ENCODE peak calls at places on chromosomes 7 and 10, in four cellular contexts. One of them, this sample, is unnamed.

GRCh38 chr7:150972094-150972493 is 6.0 kb downstream of the KCNH2 start:
- DNase-seq in H9: no peak
- DNase-seq in mesendoderm: no peak
- DNase-seq in H1: no peak
- DNase-seq in this sample: peak; percentile 44

GRCh38 chr7:134854816-134855215 is 75.4 kb downstream of the CALD1 start:
- DNase-seq in H9: no peak
- DNase-seq in mesendoderm: peak; percentile 46
- DNase-seq in H1: no peak
- DNase-seq in this sample: peak; percentile 56

GRCh38 chr7:65269150-65269856 is 104.4 kb upstream of the ZNF92 start:
- DNase-seq in H9: peak; percentile 96
- DNase-seq in mesendoderm: peak; percentile 99
- DNase-seq in H1: peak; percentile 88
- DNase-seq in this sample: peak; percentile 58

GRCh38 chr10:3887885-3888476 is 103.0 kb upstream of the KLF6 start:
- DNase-seq in H9: peak; percentile 64
- DNase-seq in mesendoderm: peak; percentile 98
- DNase-seq in H1: peak; percentile 65
- DNase-seq in this sample: peak; percentile 97

GRCh38 chr10:98195132-98195531 is 60.7 kb downstream of the R3HCC1L start:
- DNase-seq in H9: no peak
- DNase-seq in mesendoderm: no peak
- DNase-seq in H1: no peak
- DNase-seq in this sample: no peak

GRCh38 chr10:119461380-119461779 is 81.1 kb downstream of the RGS10 start:
- DNase-seq in H9: no peak
- DNase-seq in mesendoderm: no peak
- DNase-seq in H1: no peak
- DNase-seq in this sample: no peak

GRCh38 chr7:138257459-138258193 is 181.4 kb downstream of the AKR1D1 start:
- DNase-seq in H9: no peak
- DNase-seq in mesendoderm: peak; percentile 82
- DNase-seq in H1: no peak
- DNase-seq in this sample: no peak

GRCh38 chr10:110141185-110141584 is 66.2 kb upstream of the MXI1 start:
- DNase-seq in H9: no peak
- DNase-seq in mesendoderm: no peak
- DNase-seq in H1: no peak
- DNase-seq in this sample: peak; percentile 21

GRCh38 chr7:130896051-130896881 is 162.3 kb upstream of the KLF14 start:
- DNase-seq in H9: no peak
- DNase-seq in mesendoderm: peak; percentile 70
- DNase-seq in H1: no peak
- DNase-seq in this sample: peak; percentile 54

GRCh38 chr7:78006063-78006755 is 207.6 kb downstream of the PHTF2 start:
- DNase-seq in H9: peak; percentile 69
- DNase-seq in mesendoderm: peak; percentile 73
- DNase-seq in H1: no peak
- DNase-seq in this sample: no peak
- H4K5ac ChIP-seq in H9: no peak overlapping the region
- H4K5ac ChIP-seq in mesendoderm: no peak overlapping the region
- H4K5ac ChIP-seq in H1: no peak overlapping the region
- H4K5ac ChIP-seq in this sample: no peak overlapping the region

DNA sequence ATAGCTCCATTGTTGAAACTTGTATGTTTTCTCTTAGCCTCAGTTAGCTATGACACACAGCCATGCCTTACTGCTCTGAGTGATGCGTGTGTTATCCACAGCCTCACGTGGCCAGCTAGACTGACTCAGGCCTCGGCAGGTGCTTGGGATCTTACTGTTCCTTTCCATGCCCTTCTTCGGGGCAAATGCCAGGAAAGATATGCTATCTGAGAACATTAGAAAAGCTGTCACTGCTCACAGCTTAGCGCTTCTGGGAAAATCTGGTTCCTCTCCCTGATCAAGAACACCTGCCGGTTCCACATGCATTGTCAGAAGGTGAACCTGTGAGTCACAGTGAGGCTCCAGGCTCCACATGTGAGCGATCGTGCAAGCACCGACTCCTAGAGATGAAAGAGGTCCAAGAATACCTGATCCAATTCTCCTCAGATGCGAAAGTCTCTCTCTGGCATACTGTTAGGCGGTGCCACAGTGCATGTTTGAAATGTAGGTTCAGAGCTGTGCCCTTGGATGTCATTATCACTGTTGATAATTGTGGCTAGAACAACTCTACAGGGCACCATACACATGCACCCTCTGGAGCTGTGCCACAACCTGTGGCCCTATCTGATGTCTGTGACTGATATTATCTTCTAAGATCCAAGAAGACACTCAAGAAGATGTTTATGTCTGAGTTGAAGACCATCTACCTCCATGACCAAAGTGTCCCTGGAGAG is 247.8 kb upstream of the IGFBP3 start:
- DNase-seq in H9: no peak
- DNase-seq in mesendoderm: no peak
- DNase-seq in H1: no peak
- DNase-seq in this sample: peak; percentile 72
- H2BK15ac ChIP-seq in H9: no peak overlapping the region
- H2BK15ac ChIP-seq in mesendoderm: no peak overlapping the region
- H2BK15ac ChIP-seq in H1: no peak overlapping the region
- H2BK15ac ChIP-seq in this sample: peak overlapping the region; percentile 3

GRCh38 chr10:103553743-103554487 is 60.4 kb downstream of the NEURL1 start:
- DNase-seq in H9: no peak
- DNase-seq in mesendoderm: no peak
- DNase-seq in H1: no peak
- DNase-seq in this sample: no peak

GRCh38 chr10:103555712-103556111 is 62.2 kb downstream of the NEURL1 start:
- DNase-seq in H9: no peak
- DNase-seq in mesendoderm: no peak
- DNase-seq in H1: no peak
- DNase-seq in this sample: no peak

GRCh38 chr10:103552856-103553742 is 59.6 kb downstream of the NEURL1 start:
- DNase-seq in H9: no peak
- DNase-seq in mesendoderm: no peak
- DNase-seq in H1: no peak
- DNase-seq in this sample: no peak

GRCh38 chr10:103555321-103555649 is 61.8 kb downstream of the NEURL1 start:
- DNase-seq in H9: no peak
- DNase-seq in mesendoderm: no peak
- DNase-seq in H1: no peak
- DNase-seq in this sample: no peak

DNA sequence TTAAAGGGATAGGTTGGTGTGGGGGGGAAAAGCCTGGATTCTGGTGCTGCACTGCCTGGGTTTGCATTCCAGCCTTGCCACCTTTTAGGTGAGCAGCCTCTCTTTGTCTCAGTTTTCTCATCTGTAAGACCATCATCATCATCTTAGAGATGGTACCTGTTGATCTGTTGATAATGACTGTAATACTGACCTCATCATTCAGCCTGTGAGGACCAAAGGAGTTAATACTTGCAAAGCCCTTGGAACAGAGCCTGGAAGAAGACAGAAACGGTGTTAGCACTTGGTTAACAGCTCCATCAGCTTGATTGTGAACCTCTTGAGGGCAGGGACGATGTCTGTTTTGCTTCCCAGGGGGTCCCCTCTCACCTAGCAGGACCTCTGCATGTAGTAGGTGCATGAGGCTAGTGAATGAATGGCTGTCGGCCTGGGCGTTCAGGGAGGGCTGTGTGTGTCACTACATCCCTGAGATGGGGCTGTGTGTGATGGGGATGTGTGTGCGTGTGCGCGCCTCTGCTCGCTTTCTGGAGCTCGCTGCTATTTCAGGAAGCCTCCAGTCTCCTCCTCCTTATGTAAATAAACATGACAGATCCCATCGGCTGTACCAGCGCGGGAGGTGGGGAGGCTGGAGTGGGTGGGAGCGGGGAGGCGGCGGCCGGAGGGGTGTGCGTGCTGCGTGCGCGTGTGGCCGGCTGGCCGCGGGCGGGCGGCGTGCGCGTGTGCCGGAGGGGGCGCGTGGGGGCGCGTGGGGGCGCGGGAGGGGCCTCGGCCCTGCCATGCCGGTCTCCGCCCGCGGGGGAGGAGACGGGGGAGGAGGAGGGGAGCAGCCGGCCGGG is 61.2 kb downstream of the NEURL1 start:
- DNase-seq in H9: peak; percentile 54
- DNase-seq in mesendoderm: peak; percentile 67
- DNase-seq in H1: no peak
- DNase-seq in this sample: peak; percentile 80
- H4K5ac ChIP-seq in H9: no peak overlapping the region
- H4K5ac ChIP-seq in mesendoderm: no peak overlapping the region
- H4K5ac ChIP-seq in H1: no peak overlapping the region
- H4K5ac ChIP-seq in this sample: no peak overlapping the region

DNA sequence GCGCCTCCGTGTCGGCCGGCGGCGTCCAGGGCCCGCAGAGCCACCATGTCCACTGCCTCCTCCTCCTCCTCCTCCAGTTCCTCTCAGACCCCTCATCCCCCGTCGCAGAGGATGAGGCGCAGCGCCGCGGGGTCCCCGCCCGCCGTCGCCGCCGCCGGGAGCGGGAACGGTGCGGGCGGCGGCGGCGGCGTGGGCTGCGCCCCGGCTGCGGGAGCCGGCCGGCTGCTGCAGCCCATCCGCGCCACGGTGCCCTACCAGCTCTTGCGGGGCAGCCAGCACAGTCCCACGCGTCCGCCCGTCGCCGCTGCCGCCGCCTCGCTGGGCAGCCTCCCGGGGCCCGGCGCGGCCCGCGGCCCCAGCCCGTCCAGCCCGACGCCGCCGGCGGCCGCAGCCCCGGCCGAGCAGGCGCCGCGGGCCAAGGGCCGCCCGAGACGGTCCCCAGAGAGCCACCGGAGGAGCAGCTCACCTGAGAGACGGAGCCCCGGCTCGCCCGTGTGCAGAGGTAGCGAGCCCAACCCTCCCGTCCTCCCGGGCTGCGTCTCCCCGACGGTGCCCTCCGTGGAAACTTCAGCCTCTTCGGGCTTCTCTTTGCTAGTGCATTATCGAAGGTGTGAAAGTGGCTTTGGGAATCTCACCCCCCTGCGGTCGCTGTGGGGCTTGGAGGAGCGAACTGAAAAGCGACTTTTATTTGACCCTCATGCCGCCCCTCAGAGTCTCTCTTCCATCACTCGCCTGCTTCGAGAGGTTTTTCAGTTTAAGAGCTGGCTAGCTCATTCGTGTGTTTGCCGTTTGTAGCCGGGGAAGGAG is 913 bp downstream of the GLCCI1 start:
- DNase-seq in H9: peak; percentile 39
- DNase-seq in mesendoderm: peak; percentile 78
- DNase-seq in H1: no peak
- DNase-seq in this sample: peak; percentile 40
- H2BK15ac ChIP-seq in H9: no peak overlapping the region
- H2BK15ac ChIP-seq in mesendoderm: no peak overlapping the region
- H2BK15ac ChIP-seq in H1: no peak overlapping the region
- H2BK15ac ChIP-seq in this sample: no peak overlapping the region

This sample was measured in IMR-90.